ENCODE peak calls at places on chromosome 21, in seven cellular contexts. One of them, this sample, is unnamed.

GRCh38 chr21:35390013-35390776 is 341.1 kb upstream of the RUNX1 start:
- DNase-seq in 8988T: no peak
- DNase-seq in dermis microvascular lymphatic vessel endothelial cell: peak
- DNase-seq in HEK293T: no peak
- DNase-seq in posterior cingulate gyrus: no peak
- DNase-seq in stimulated activated CD8-positive, alpha-beta memory T cell treated with anti-CD3 and anti-CD28 coated beads, Interleukin-4, amount 100 ng/mL, for 4 hours: no peak
- DNase-seq in Peyer's patch: no peak
- DNase-seq in this sample: peak

GRCh38 chr21:44836666-44837471 is 19.0 kb upstream of the SUMO3 start:
- DNase-seq in 8988T: no peak
- DNase-seq in dermis microvascular lymphatic vessel endothelial cell: no peak
- DNase-seq in HEK293T: no peak
- DNase-seq in posterior cingulate gyrus: no peak
- DNase-seq in stimulated activated CD8-positive, alpha-beta memory T cell treated with anti-CD3 and anti-CD28 coated beads, Interleukin-4, amount 100 ng/mL, for 4 hours: no peak
- DNase-seq in Peyer's patch: peak
- DNase-seq in this sample: peak

GRCh38 chr21:21196087-21196486 is 197.9 kb downstream of the NCAM2 start:
- DNase-seq in 8988T: no peak
- DNase-seq in dermis microvascular lymphatic vessel endothelial cell: no peak
- DNase-seq in HEK293T: no peak
- DNase-seq in posterior cingulate gyrus: no peak
- DNase-seq in stimulated activated CD8-positive, alpha-beta memory T cell treated with anti-CD3 and anti-CD28 coated beads, Interleukin-4, amount 100 ng/mL, for 4 hours: no peak
- DNase-seq in Peyer's patch: no peak
- DNase-seq in this sample: no peak

GRCh38 chr21:19011448-19011847 is 607.9 kb upstream of the TMPRSS15 start:
- DNase-seq in 8988T: no peak
- DNase-seq in dermis microvascular lymphatic vessel endothelial cell: no peak
- DNase-seq in HEK293T: no peak
- DNase-seq in posterior cingulate gyrus: no peak
- DNase-seq in stimulated activated CD8-positive, alpha-beta memory T cell treated with anti-CD3 and anti-CD28 coated beads, Interleukin-4, amount 100 ng/mL, for 4 hours: no peak
- DNase-seq in Peyer's patch: no peak
- DNase-seq in this sample: no peak

GRCh38 chr21:44010429-44010828 is 1.7 kb upstream of the TRAPPC10 start:
- DNase-seq in 8988T: no peak
- DNase-seq in dermis microvascular lymphatic vessel endothelial cell: no peak
- DNase-seq in HEK293T: no peak
- DNase-seq in posterior cingulate gyrus: no peak
- DNase-seq in stimulated activated CD8-positive, alpha-beta memory T cell treated with anti-CD3 and anti-CD28 coated beads, Interleukin-4, amount 100 ng/mL, for 4 hours: no peak
- DNase-seq in Peyer's patch: no peak
- DNase-seq in this sample: no peak

GRCh38 chr21:43716376-43717165 is 2.4 kb upstream of the PDXK start:
- DNase-seq in 8988T: no peak
- DNase-seq in dermis microvascular lymphatic vessel endothelial cell: no peak
- DNase-seq in HEK293T: no peak
- DNase-seq in posterior cingulate gyrus: no peak
- DNase-seq in stimulated activated CD8-positive, alpha-beta memory T cell treated with anti-CD3 and anti-CD28 coated beads, Interleukin-4, amount 100 ng/mL, for 4 hours: no peak
- DNase-seq in Peyer's patch: no peak
- DNase-seq in this sample: peak

GRCh38 chr21:33196956-33197374 is 32.8 kb upstream of the IFNAR2 start:
- DNase-seq in 8988T: peak
- DNase-seq in dermis microvascular lymphatic vessel endothelial cell: peak
- DNase-seq in HEK293T: peak
- DNase-seq in posterior cingulate gyrus: peak
- DNase-seq in stimulated activated CD8-positive, alpha-beta memory T cell treated with anti-CD3 and anti-CD28 coated beads, Interleukin-4, amount 100 ng/mL, for 4 hours: no peak
- DNase-seq in Peyer's patch: peak
- DNase-seq in this sample: peak

GRCh38 chr21:45224189-45224938 is 63.3 kb downstream of the POFUT2 start:
- DNase-seq in 8988T: no peak
- DNase-seq in dermis microvascular lymphatic vessel endothelial cell: no peak
- DNase-seq in HEK293T: no peak
- DNase-seq in posterior cingulate gyrus: no peak
- DNase-seq in stimulated activated CD8-positive, alpha-beta memory T cell treated with anti-CD3 and anti-CD28 coated beads, Interleukin-4, amount 100 ng/mL, for 4 hours: no peak
- DNase-seq in Peyer's patch: no peak
- DNase-seq in this sample: no peak

GRCh38 chr21:35026153-35026499 is 23.0 kb downstream of the RUNX1 start:
- DNase-seq in 8988T: no peak
- DNase-seq in dermis microvascular lymphatic vessel endothelial cell: no peak
- DNase-seq in HEK293T: no peak
- DNase-seq in posterior cingulate gyrus: no peak
- DNase-seq in stimulated activated CD8-positive, alpha-beta memory T cell treated with anti-CD3 and anti-CD28 coated beads, Interleukin-4, amount 100 ng/mL, for 4 hours: no peak
- DNase-seq in Peyer's patch: no peak
- DNase-seq in this sample: no peak

GRCh38 chr21:45847870-45848269 is 133.7 kb upstream of the COL6A1 start:
- DNase-seq in 8988T: no peak
- DNase-seq in dermis microvascular lymphatic vessel endothelial cell: no peak
- DNase-seq in HEK293T: no peak
- DNase-seq in posterior cingulate gyrus: no peak
- DNase-seq in stimulated activated CD8-positive, alpha-beta memory T cell treated with anti-CD3 and anti-CD28 coated beads, Interleukin-4, amount 100 ng/mL, for 4 hours: no peak
- DNase-seq in Peyer's patch: no peak
- DNase-seq in this sample: no peak

GRCh38 chr21:44907225-44907965 is 13.3 kb downstream of the ITGB2 start:
- DNase-seq in 8988T: no peak
- DNase-seq in dermis microvascular lymphatic vessel endothelial cell: no peak
- DNase-seq in HEK293T: no peak
- DNase-seq in posterior cingulate gyrus: no peak
- DNase-seq in stimulated activated CD8-positive, alpha-beta memory T cell treated with anti-CD3 and anti-CD28 coated beads, Interleukin-4, amount 100 ng/mL, for 4 hours: no peak
- DNase-seq in Peyer's patch: no peak
- DNase-seq in this sample: no peak